ENCODE peak calls at places on chromosomes 16 and 17, in six cellular contexts. One of them, this sample, is unnamed.

GRCh38 chr16:25875956-25876608 is 184.3 kb downstream of the HS3ST4 start:
- DNase-seq in GM23248: no peak
- DNase-seq in AG10803: no peak
- DNase-seq in Peyer's patch: no peak
- DNase-seq in A549: no peak
- DNase-seq in natural killer cell: no peak
- DNase-seq in this sample: no peak

GRCh38 chr17:30155389-30155788 is 38.8 kb downstream of the NSRP1 start:
- DNase-seq in GM23248: no peak
- DNase-seq in AG10803: no peak
- DNase-seq in A549: no peak
- DNase-seq in natural killer cell: no peak
- DNase-seq in Peyer's patch: no peak
- DNase-seq in this sample: no peak

GRCh38 chr16:12067714-12068401 is 91.3 kb downstream of the SNX29 start:
- DNase-seq in natural killer cell: no peak
- DNase-seq in AG10803: peak
- DNase-seq in Peyer's patch: no peak
- DNase-seq in GM23248: peak
- DNase-seq in A549: peak
- DNase-seq in this sample: peak

GRCh38 chr17:81086789-81087551 is 52.0 kb downstream of the BAIAP2 start:
- DNase-seq in A549: no peak
- DNase-seq in natural killer cell: no peak
- DNase-seq in AG10803: no peak
- DNase-seq in Peyer's patch: no peak
- DNase-seq in GM23248: no peak
- DNase-seq in this sample: no peak

GRCh38 chr17:6187836-6188235 is 117.7 kb downstream of the WSCD1 start:
- DNase-seq in GM23248: no peak
- DNase-seq in natural killer cell: no peak
- DNase-seq in A549: peak
- DNase-seq in Peyer's patch: no peak
- DNase-seq in AG10803: no peak
- DNase-seq in this sample: no peak

GRCh38 chr17:31389673-31390381 is 1.6 kb upstream of the RAB11FIP4 start:
- DNase-seq in Peyer's patch: no peak
- DNase-seq in A549: no peak
- DNase-seq in AG10803: no peak
- DNase-seq in GM23248: no peak
- DNase-seq in natural killer cell: no peak
- DNase-seq in this sample: no peak

GRCh38 chr16:2252806-2253148 is 1.4 kb upstream of the ECI1 start:
- DNase-seq in Peyer's patch: no peak
- DNase-seq in GM23248: no peak
- DNase-seq in natural killer cell: no peak
- DNase-seq in A549: no peak
- DNase-seq in AG10803: no peak
- DNase-seq in this sample: no peak

GRCh38 chr16:84499638-84500037 is 4.8 kb downstream of the MEAK7 start:
- DNase-seq in natural killer cell: no peak
- DNase-seq in AG10803: no peak
- DNase-seq in GM23248: no peak
- DNase-seq in A549: no peak
- DNase-seq in Peyer's patch: no peak
- DNase-seq in this sample: no peak

GRCh38 chr17:9821921-9822320 is at the start of gene GSG1L2:
- DNase-seq in A549: no peak
- DNase-seq in Peyer's patch: no peak
- DNase-seq in GM23248: no peak
- DNase-seq in AG10803: no peak
- DNase-seq in natural killer cell: no peak
- DNase-seq in this sample: no peak

GRCh38 chr17:34474706-34475105 is 104.7 kb upstream of the TMEM132E start:
- DNase-seq in A549: no peak
- DNase-seq in GM23248: no peak
- DNase-seq in AG10803: no peak
- DNase-seq in natural killer cell: no peak
- DNase-seq in Peyer's patch: no peak
- DNase-seq in this sample: no peak

This sample was measured in activated naive CD8-positive, alpha-beta T cell treated with anti-CD3 and anti-CD28 coated beads for 36 hours.